ENCODE peak calls at places on chromosomes 5 and 9, in seven cellular contexts. V, J, T, A, R, M and Q are unnamed samples.

GRCh38 chr9:134239130-134239888 is 74.9 kb upstream of the RNU6ATAC start:
- DNase-seq in R (no peak), V (no peak), A (no peak), M (no peak), J (no peak), T (no peak), Q (no peak)

GRCh38 chr9:18910435-18910834 is 122.6 kb downstream of the SAXO1 start:
- DNase-seq in M (no peak), V (no peak), A (no peak), R (no peak), T (no peak), J (no peak), Q (no peak)

GRCh38 chr5:137938358-137939138 is 49.3 kb downstream of the PKD2L2 start:
- DNase-seq in R (no peak), T (no peak), M (no peak), V (no peak), A (no peak), J (no peak), Q (no peak)

GRCh38 chr9:113313276-113313675 is 10.1 kb upstream of the RNF183 start:
- DNase-seq in M (no peak), J (no peak), T (no peak), A (no peak), V (no peak), R (no peak), Q (no peak)

GRCh38 chr5:80987078-80987766 is 27.1 kb downstream of the RASGRF2 start:
- DNase-seq in T (no peak), R (no peak), J (no peak), V (no peak), M (no peak), A (no peak), Q (no peak)

GRCh38 chr5:178282391-178282790 is 49.8 kb upstream of the PHYKPL start:
- DNase-seq in A (no peak), R (no peak), V (no peak), J (no peak), T (no peak), M (no peak), Q (no peak)

GRCh38 chr9:71685394-71685793 is 82.9 kb downstream of the CEMIP2 start:
- DNase-seq in R (no peak), T (no peak), J (no peak), V (no peak), M (no peak), A (no peak), Q (no peak)

GRCh38 chr5:33997331-33997983 is 10.4 kb downstream of the AMACR start:
- DNase-seq in T (peak), V (no peak), J (peak), M (peak), R (no peak), A (no peak), Q (peak)

GRCh38 chr9:18544456-18544855 is 70.5 kb downstream of the ADAMTSL1 start:
- DNase-seq in V (no peak), J (no peak), A (no peak), R (no peak), T (no peak), M (no peak), Q (no peak)

GRCh38 chr5:96344678-96345612 is 88.1 kb downstream of the PCSK1 start:
- DNase-seq in A (peak), V (no peak), R (peak), J (peak), T (peak), M (peak), Q (peak)

GRCh38 chr9:83991355-83991754 is 10.8 kb downstream of the RMI1 start:
- DNase-seq in R (no peak), A (no peak), M (no peak), V (no peak), J (no peak), T (no peak), Q (no peak)

GRCh38 chr9:121450241-121450640 is 49.4 kb downstream of the GGTA1 start:
- DNase-seq in A (no peak), T (no peak), M (no peak), J (no peak), R (no peak), V (no peak), Q (peak)

GRCh38 chr5:38115318-38115827 is 143.0 kb upstream of the EGFLAM start:
- DNase-seq in M (peak), V (no peak), J (no peak), R (no peak), T (no peak), A (no peak), Q (no peak)

GRCh38 chr5:107558951-107559350 is 111.8 kb downstream of the EFNA5 start:
- DNase-seq in J (peak), M (no peak), A (no peak), T (no peak), R (no peak), V (no peak), Q (no peak)
- TF ChIP-seq JUND in J (no peak), M (no peak), A (no peak), T (no peak), R (no peak), V (no peak), Q (no peak)

DNA sequence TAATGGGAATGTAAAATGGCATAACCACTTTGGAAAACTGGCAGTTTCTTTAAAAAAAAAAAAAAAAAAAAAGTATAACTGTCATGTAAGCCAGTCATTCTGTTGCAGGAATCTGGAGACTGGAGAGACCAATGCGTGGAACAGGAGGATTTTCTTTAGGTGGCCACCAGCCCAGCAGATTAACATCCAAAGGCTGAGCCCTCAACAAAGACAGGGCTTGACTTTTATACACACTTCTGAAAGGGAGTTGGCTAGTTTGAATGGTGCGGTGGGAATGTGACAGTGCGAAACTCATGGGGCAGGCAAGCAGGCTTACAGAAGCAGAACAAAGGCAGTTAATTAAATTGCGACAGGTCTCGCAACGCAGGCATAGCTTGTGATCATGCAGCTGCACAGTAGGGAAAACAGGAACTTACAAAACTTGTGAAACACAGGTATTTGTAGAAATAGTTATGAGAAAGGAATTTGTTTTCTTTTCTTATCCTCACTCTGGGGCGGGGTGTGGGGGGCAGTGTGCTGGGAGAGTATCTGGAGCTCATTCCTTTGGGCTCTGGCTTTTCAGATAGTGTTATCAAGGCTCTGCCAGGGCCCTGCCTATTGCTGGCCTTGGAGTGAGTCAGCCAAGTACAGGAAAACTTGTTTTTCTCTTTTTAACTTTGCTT is 12.0 kb downstream of the UIMC1 start:
- DNase-seq in V (no peak), M (peak), A (peak), R (peak), J (no peak), T (no peak), Q (no peak)
- TF ChIP-seq JUND in V (no peak), M (no peak), A (no peak), R (peak), J (no peak), T (no peak), Q (no peak)

GRCh38 chr9:13948037-13948436 is 365.9 kb downstream of the NFIB start:
- DNase-seq in A (no peak), V (no peak), J (no peak), T (no peak), M (no peak), R (no peak), Q (no peak)
- TF ChIP-seq JUND in A (no peak), V (no peak), J (no peak), T (no peak), M (no peak), R (no peak), Q (no peak)

GRCh38 chr5:143139585-143139984 is 263.9 kb downstream of the NR3C1 start:
- DNase-seq in R (no peak), V (no peak), T (no peak), M (no peak), A (no peak), J (no peak), Q (no peak)
- TF ChIP-seq JUND in R (no peak), V (no peak), T (no peak), M (no peak), A (no peak), J (no peak), Q (no peak)

GRCh38 chr9:89888677-89889076 is 283.9 kb downstream of the GADD45G start:
- DNase-seq in J (no peak), R (no peak), T (no peak), M (no peak), A (no peak), V (no peak), Q (peak)

GRCh38 chr9:89889865-89890264 is 285.1 kb downstream of the GADD45G start:
- DNase-seq in V (no peak), A (no peak), M (no peak), J (no peak), R (no peak), T (no peak), Q (no peak)

GRCh38 chr9:89887286-89887685 is 282.5 kb downstream of the GADD45G start:
- DNase-seq in T (no peak), A (no peak), R (no peak), J (no peak), V (no peak), M (no peak), Q (no peak)

GRCh38 chr9:89886281-89886700 is 281.5 kb downstream of the GADD45G start:
- DNase-seq in R (no peak), T (no peak), J (no peak), A (no peak), M (no peak), V (no peak), Q (no peak)

DNA sequence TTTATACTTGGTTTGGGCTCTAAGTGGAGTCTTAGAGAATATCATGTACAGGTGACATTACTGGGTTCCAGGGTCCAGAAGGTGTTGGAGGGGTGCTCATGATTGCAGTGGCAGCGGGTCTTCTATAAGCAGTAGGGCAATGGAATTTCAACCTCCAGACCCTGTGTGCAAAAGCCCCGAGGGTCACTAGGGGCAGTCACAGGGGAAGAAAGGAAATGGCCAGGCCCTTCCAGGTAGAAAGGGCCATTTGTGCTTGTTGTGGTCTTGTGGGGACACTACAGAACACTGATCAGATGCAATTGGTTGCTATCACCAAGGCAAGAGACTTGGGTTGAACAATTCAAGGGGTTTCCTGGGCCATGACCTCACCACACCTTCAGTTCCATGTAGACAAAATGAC is 283.4 kb downstream of the GADD45G start:
- DNase-seq in R (no peak), A (no peak), M (no peak), V (no peak), T (no peak), J (no peak), Q (no peak)
- TF ChIP-seq JUND in R (no peak), A (no peak), M (no peak), V (no peak), T (no peak), J (no peak), Q (no peak)